ENCODE peak calls at places on chromosomes 11 and 22, in six cellular contexts. O is HCT116, A is H1, G is K562, H is fibroblast of lung, W is IMR-90. U is an unnamed sample. For H4K20me1, the result is how much of the 10 kb centered on the place peaks cover.

GRCh38 chr11:86160546-86161149 is 83.9 kb upstream of the EED start:
- DNase-seq in O (no peak), A (no peak), G (no peak), H (peak), W (peak), U (peak)

GRCh38 chr11:35932641-35933571 is 11.0 kb upstream of the LDLRAD3 start:
- DNase-seq in O (no peak), A (no peak), G (no peak), H (peak), W (peak), U (no peak)

GRCh38 chr11:12210200-12210599 is 99.8 kb downstream of the MICAL2 start:
- DNase-seq in O (no peak), A (no peak), G (no peak), H (no peak), W (no peak), U (no peak)

GRCh38 chr11:67611165-67611564 is 4.4 kb downstream of the NDUFV1 start:
- DNase-seq in O (no peak), A (no peak), G (no peak), H (no peak), W (no peak), U (no peak)

GRCh38 chr22:34045311-34045710 is 125.0 kb upstream of the LARGE1 start:
- DNase-seq in O (no peak), A (no peak), G (no peak), H (no peak), W (no peak), U (no peak)

GRCh38 chr11:64206457-64207246 is at the start of gene FERMT3:
- DNase-seq in O (no peak), A (no peak), G (peak), H (no peak), W (no peak), U (no peak)

GRCh38 chr11:73345481-73346147 is 30.6 kb upstream of the RELT start:
- DNase-seq in O (no peak), A (no peak), G (no peak), H (no peak), W (no peak), U (no peak)

GRCh38 chr11:118957968-118958367 is 1.9 kb downstream of the UPK2 start:
- DNase-seq in O (no peak), A (no peak), G (no peak), H (no peak), W (no peak), U (no peak)

GRCh38 chr11:47470671-47471070 is 21.7 kb upstream of the RAPSN start:
- DNase-seq in O (no peak), A (no peak), G (no peak), H (no peak), W (no peak), U (no peak)

GRCh38 chr11:121300972-121301699 is 8.6 kb downstream of the SC5D start:
- DNase-seq in O (no peak), A (no peak), G (no peak), H (no peak), W (no peak), U (no peak)

GRCh38 chr11:78213526-78214330 is 25.0 kb downstream of the USP35 start:
- DNase-seq in O (no peak), A (no peak), G (no peak), H (no peak), W (no peak), U (no peak)

GRCh38 chr11:9004310-9004945 is 627 bp upstream of the NRIP3 start:
- DNase-seq in O (no peak), A (peak), G (peak), H (no peak), W (no peak), U (no peak)

GRCh38 chr11:92376146-92376599 is 151.6 kb downstream of the FAT3 start:
- DNase-seq in O (no peak), A (no peak), G (no peak), H (peak), W (peak), U (peak)

GRCh38 chr11:116994195-116994594 is 104.0 kb downstream of the SIK3 start:
- DNase-seq in O (no peak), A (no peak), G (no peak), H (no peak), W (no peak), U (no peak)

GRCh38 chr11:5937868-5938602 is 4.0 kb upstream of the OR56A3 start:
- DNase-seq in O (no peak), A (no peak), G (no peak), H (no peak), W (no peak), U (no peak)

GRCh38 chr11:123194308-123195181 is 503 bp downstream of the CLMP start:
- DNase-seq in O (no peak), A (no peak), G (no peak), H (no peak), W (peak), U (no peak)

GRCh38 chr11:32918427-32918826 is 25.8 kb downstream of the QSER1 start:
- DNase-seq in O (no peak), A (no peak), G (no peak), H (peak), W (peak), U (peak)

GRCh38 chr11:106398396-106399074 is 321.1 kb downstream of the AASDHPPT start:
- DNase-seq in O (no peak), A (no peak), G (no peak), H (peak), W (peak), U (peak)

GRCh38 chr11:111697910-111698309 is 68.3 kb downstream of the PPP2R1B start:
- DNase-seq in O (no peak), A (no peak), G (no peak), H (no peak), W (no peak), U (no peak)

GRCh38 chr11:79074547-79074946 is 366.3 kb downstream of the TENM4 start:
- DNase-seq in O (no peak), A (no peak), G (no peak), H (no peak), W (no peak), U (no peak)

GRCh38 chr11:11391796-11392195 is 38.7 kb upstream of the CSNK2A3 start:
- DNase-seq in O (peak), A (no peak), G (no peak), H (peak), W (peak), U (peak)

GRCh38 chr11:605286-606129 is 10.2 kb downstream of the IRF7 start:
- DNase-seq in O (no peak), A (no peak), G (no peak), H (no peak), W (no peak), U (no peak)

GRCh38 chr22:44587004-44587793 is 89.2 kb upstream of the RTL6 start:
- DNase-seq in O (no peak), A (no peak), G (no peak), H (peak), W (peak), U (peak)

GRCh38 chr22:39472570-39473556 is 16.1 kb downstream of the MGAT3 start:
- DNase-seq in O (no peak), A (no peak), G (peak), H (no peak), W (no peak), U (no peak)

GRCh38 chr11:35056391-35057093 is 82.4 kb upstream of the CD44 start:
- DNase-seq in O (no peak), A (no peak), G (no peak), H (peak), W (peak), U (no peak)

GRCh38 chr11:67504950-67505561 is at the start of gene PITPNM1:
- DNase-seq in O (no peak), A (peak), G (peak), H (peak), W (peak), U (peak)

GRCh38 chr22:31852691-31853370 is 91.5 kb upstream of the YWHAH start:
- DNase-seq in O (no peak), A (no peak), G (no peak), H (no peak), W (peak), U (no peak)

GRCh38 chr22:20566420-20567260 is 59.2 kb downstream of the MED15 start:
- DNase-seq in O (no peak), A (no peak), G (no peak), H (peak), W (peak), U (peak)

GRCh38 chr22:28034760-28035401 is 115.8 kb upstream of the PITPNB start:
- DNase-seq in O (no peak), A (no peak), G (no peak), H (peak), W (peak), U (peak)

GRCh38 chr11:115340874-115341273 is 163.3 kb downstream of the CADM1 start:
- DNase-seq in O (no peak), A (no peak), G (no peak), H (no peak), W (no peak), U (no peak)
- H4K20me1 ChIP-seq in O (under half), A (under half), G (under half), H (under half), W (under half), U (under half)

GRCh38 chr11:114256898-114257286 is 39.3 kb upstream of the NNMT start:
- DNase-seq in O (no peak), A (no peak), G (no peak), H (no peak), W (no peak), U (no peak)
- H3K9ac ChIP-seq in O (no peak), A (no peak), G (no peak), H (no peak), W (no peak), U (no peak)

DNA sequence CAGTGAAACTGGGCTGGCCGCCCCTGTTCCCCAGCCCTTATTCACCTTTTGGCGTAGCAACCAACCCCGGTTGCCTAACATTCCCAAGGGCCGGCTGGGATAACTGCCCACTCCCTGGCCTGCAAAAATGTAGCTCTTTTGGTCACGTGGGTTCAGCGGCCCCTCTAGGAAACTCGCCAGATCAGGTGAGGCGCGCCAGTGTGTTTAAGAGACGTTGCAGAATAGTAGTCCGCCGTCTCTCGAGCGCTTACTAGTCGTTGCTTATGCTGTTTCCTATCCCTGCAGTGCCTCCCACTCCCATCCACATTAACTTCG is 592 bp downstream of the CEP57 start:
- DNase-seq in O (peak), A (no peak), G (peak), H (peak), W (peak), U (peak)
- H4K20me1 ChIP-seq in O (under half), A (under half), G (under half), H (under half), W (under half), U (under half)

GRCh38 chr22:49119551-49119952 is 708.1 kb downstream of the BRD1 start:
- DNase-seq in O (no peak), A (no peak), G (no peak), H (no peak), W (no peak), U (no peak)
- H3K9ac ChIP-seq in O (no peak), A (no peak), G (no peak), H (no peak), W (no peak), U (no peak)

GRCh38 chr11:75567971-75568370 is 5.9 kb downstream of the SERPINH1 start:
- DNase-seq in O (no peak), A (no peak), G (no peak), H (no peak), W (no peak), U (no peak)
- H4K20me1 ChIP-seq in O (under half), A (under half), G (under half), H (under half), W (half or more), U (half or more)

GRCh38 chr11:59173964-59174663 is 2.2 kb downstream of the DTX4 start:
- DNase-seq in O (no peak), A (peak), G (no peak), H (peak), W (peak), U (no peak)

GRCh38 chr11:59175104-59175503 is 3.2 kb downstream of the DTX4 start:
- DNase-seq in O (no peak), A (no peak), G (no peak), H (no peak), W (no peak), U (no peak)

GRCh38 chr11:59173080-59173963 is 1.4 kb downstream of the DTX4 start:
- DNase-seq in O (no peak), A (peak), G (no peak), H (peak), W (peak), U (peak)

GRCh38 chr11:59176330-59176729 is 4.4 kb downstream of the DTX4 start:
- DNase-seq in O (no peak), A (no peak), G (no peak), H (no peak), W (no peak), U (no peak)

DNA sequence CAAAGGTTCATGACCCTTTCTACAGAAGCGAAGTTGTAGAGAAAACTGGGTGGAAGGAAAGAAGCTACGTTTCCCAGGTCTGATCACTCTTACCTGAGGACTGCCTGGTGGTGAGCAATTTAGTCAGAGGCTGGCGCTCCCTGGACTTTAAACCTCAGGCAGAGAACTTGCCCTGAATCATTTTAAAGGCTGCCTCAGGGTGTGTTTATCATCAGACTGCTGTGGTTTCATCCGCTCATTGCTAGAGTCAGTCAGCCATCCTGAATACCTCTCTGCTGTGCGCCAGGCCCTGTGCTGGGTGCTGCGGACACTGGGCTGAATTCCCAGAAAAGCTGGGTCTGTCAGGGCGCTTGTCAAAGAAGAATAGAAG is 2.7 kb downstream of the DTX4 start:
- DNase-seq in O (no peak), A (no peak), G (no peak), H (peak), W (peak), U (peak)
- H3K9ac ChIP-seq in O (no peak), A (no peak), G (no peak), H (no peak), W (no peak), U (no peak)

GRCh38 chr22:30582051-30582450 is 7.6 kb upstream of the GAL3ST1 start:
- DNase-seq in O (no peak), A (no peak), G (no peak), H (no peak), W (no peak), U (no peak)
- H4K20me1 ChIP-seq in O (under half), A (under half), G (under half), H (under half), W (under half), U (under half)

DNA sequence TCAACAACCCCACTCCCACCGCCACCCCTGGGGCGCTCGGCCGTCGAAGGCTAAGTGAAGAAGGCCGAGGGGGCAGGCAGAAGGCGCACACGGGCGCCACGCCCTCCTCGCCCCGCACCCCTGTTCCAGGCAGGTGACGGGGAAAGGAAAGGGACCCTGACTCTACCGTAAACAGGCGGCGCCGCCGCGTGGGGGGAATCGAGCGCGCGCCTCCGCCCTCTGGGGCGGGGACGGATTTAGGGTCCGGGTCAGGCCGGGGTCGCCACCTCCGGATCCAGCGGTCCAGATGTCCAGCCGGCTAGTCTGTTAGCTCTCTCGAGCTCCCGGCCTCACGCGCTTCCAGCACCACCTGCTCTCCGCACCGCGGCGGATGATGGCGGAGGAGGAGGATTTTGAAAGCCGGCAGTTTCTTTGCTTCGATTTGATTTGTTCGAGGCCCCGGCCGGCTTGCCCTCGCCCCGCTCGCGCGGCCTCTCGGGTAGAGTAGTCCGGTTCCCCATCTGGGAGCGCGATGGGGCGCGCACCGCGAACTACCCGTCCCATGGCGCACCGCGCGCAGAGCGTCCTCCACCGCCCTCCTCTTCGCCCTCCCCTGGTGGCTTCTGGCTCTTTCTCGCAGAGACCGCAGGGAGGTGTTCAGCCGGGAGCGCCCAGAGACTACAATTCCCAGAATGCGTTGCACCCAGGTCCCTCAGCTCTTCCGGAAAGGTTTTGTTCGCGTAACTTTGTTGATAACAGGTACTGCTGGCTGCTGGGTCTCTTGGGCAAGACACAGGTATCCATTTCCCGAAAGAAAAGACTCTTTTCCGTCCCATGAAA is at the start of gene RANGAP1:
- DNase-seq in O (peak), A (peak), G (peak), H (peak), W (peak), U (peak)
- H3K9ac ChIP-seq in O (peak), A (peak), G (peak), H (peak), W (peak), U (peak)

DNA sequence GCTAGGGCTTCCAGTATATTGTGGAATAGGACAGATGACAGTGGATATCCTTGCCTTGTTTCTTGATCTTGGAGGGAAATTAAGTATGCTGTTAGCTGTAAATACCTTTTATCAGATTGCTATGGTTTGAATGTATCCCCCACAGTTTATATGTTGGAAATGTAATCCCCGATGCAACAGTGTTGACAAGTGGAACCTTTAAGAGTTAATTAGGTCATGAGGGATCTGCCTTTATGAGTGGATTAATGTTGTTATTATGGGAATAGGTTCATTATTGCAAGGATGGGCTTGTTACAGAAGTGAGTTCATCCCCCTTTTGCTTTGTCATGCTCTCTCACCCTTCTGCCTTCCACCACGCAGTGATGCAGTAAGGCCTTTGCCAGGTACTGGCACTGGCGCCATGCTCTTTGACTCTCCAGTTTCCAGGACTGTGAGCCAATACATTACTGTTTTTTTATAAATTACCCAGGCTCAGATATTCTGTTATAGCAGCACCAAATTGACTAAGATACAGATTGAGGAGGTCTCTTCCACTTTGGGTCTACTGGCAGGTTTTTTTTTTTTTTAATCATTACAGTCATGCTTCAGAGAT is 16.4 kb downstream of the CABIN1 start:
- DNase-seq in O (no peak), A (no peak), G (no peak), H (no peak), W (no peak), U (no peak)
- H4K20me1 ChIP-seq in O (under half), A (under half), G (under half), H (under half), W (under half), U (half or more)

U was measured in astrocyte.